ENCODE peak calls at places on chromosomes 6 and 20, in four cellular contexts. One of them, this sample, is unnamed.
A peak's percentile ranks its signal among the peaks of the same experiment; 100 is the strongest.

GRCh38 chr20:40763646-40764295 is 74.7 kb upstream of the MAFB start:
- DNase-seq in stomach: no peak
- DNase-seq in transverse colon: no peak
- DNase-seq in A549: no peak
- DNase-seq in this sample: no peak

GRCh38 chr6:63451238-63451637 is 121.0 kb upstream of the LOC128125822 start:
- DNase-seq in stomach: no peak
- DNase-seq in transverse colon: no peak
- DNase-seq in A549: no peak
- DNase-seq in this sample: no peak

GRCh38 chr20:1334761-1335160 is 5.8 kb upstream of the SDCBP2 start:
- DNase-seq in stomach: no peak
- DNase-seq in transverse colon: no peak
- DNase-seq in A549: no peak
- DNase-seq in this sample: no peak

GRCh38 chr6:25423358-25423757 is 144.2 kb downstream of the CARMIL1 start:
- DNase-seq in stomach: no peak
- DNase-seq in transverse colon: no peak
- DNase-seq in A549: no peak
- DNase-seq in this sample: no peak

GRCh38 chr6:51644426-51644825 is 443.0 kb downstream of the PKHD1 start:
- DNase-seq in stomach: no peak
- DNase-seq in transverse colon: no peak
- DNase-seq in A549: no peak
- DNase-seq in this sample: no peak

GRCh38 chr6:87553159-87553765 is 36.5 kb downstream of the RARS2 start:
- DNase-seq in stomach: no peak
- DNase-seq in transverse colon: no peak
- DNase-seq in A549: no peak
- DNase-seq in this sample: no peak

GRCh38 chr6:8535505-8535904 is 100.2 kb upstream of the SLC35B3 start:
- DNase-seq in stomach: no peak
- DNase-seq in transverse colon: no peak
- DNase-seq in A549: no peak
- DNase-seq in this sample: no peak

GRCh38 chr20:44028868-44029847 is 114.5 kb downstream of the TOX2 start:
- DNase-seq in stomach: no peak
- DNase-seq in transverse colon: no peak
- DNase-seq in A549: no peak
- DNase-seq in this sample: no peak

GRCh38 chr6:35259946-35260626 is 551 bp downstream of the ZNF76 start:
- DNase-seq in stomach: peak; percentile 69
- DNase-seq in transverse colon: peak; percentile 80
- DNase-seq in A549: peak; percentile 70
- DNase-seq in this sample: peak; percentile 87

GRCh38 chr6:155117266-155117665 is 122.2 kb downstream of the TIAM2 start:
- DNase-seq in stomach: no peak
- DNase-seq in transverse colon: no peak
- DNase-seq in A549: no peak
- DNase-seq in this sample: no peak

GRCh38 chr20:1362484-1362883 is 30.4 kb downstream of the FKBP1A start:
- DNase-seq in stomach: no peak
- DNase-seq in transverse colon: no peak
- DNase-seq in A549: no peak
- DNase-seq in this sample: no peak

GRCh38 chr6:71727632-71728294 is 158.6 kb upstream of the RIMS1 start:
- DNase-seq in stomach: no peak
- DNase-seq in transverse colon: no peak
- DNase-seq in A549: no peak
- DNase-seq in this sample: no peak

GRCh38 chr6:116530436-116530835 is 15.0 kb downstream of the TRAPPC3L start:
- DNase-seq in stomach: no peak
- DNase-seq in transverse colon: no peak
- DNase-seq in A549: no peak
- DNase-seq in this sample: no peak

GRCh38 chr6:55153284-55153683 is 21.0 kb upstream of the HCRTR2 start:
- DNase-seq in stomach: no peak
- DNase-seq in transverse colon: no peak
- DNase-seq in A549: no peak
- DNase-seq in this sample: no peak

GRCh38 chr6:163600331-163600730 is 185.8 kb downstream of the QKI start:
- DNase-seq in stomach: no peak
- DNase-seq in transverse colon: no peak
- DNase-seq in A549: no peak
- DNase-seq in this sample: no peak

DNA sequence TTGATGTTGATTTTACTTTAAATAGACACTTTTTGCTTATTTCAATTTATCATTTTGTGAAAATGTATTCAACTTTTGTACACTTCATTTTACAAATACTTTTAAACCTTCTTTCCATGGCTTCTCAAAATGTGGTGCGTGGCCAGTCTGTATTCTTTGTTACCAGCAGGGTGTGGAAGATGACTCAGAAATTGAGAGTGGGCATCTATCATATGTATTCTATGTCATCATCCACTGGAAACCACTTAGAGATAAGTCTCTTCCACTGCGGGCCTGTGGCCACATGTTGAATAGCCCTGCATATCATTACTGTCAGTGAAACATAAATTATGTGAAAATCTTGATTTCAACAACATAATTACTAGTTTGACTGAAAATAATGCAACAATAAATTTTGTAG is 52.6 kb upstream of the MC3R start:
- DNase-seq in stomach: no peak
- DNase-seq in transverse colon: no peak
- DNase-seq in A549: no peak
- DNase-seq in this sample: no peak
- H3K9me3 ChIP-seq in stomach: peaks cover 23% of the 10 kb centered on the region
- H3K9me3 ChIP-seq in transverse colon: peaks cover 12% of the 10 kb centered on the region
- H3K9me3 ChIP-seq in A549: peaks cover 8% of the 10 kb centered on the region
- H3K9me3 ChIP-seq in this sample: no peaks in the 10 kb centered on the region

GRCh38 chr6:16265351-16266341 is 27.3 kb downstream of the GMPR start:
- DNase-seq in stomach: no peak
- DNase-seq in transverse colon: no peak
- DNase-seq in A549: no peak
- DNase-seq in this sample: no peak
- TF ChIP-seq EP300 in stomach: no peak
- TF ChIP-seq EP300 in transverse colon: no peak
- TF ChIP-seq EP300 in A549: no peak
- TF ChIP-seq EP300 in this sample: no peak

GRCh38 chr20:56001106-56001785 is 4.1 kb downstream of the CBLN4 start:
- DNase-seq in stomach: no peak
- DNase-seq in transverse colon: no peak
- DNase-seq in A549: no peak
- DNase-seq in this sample: no peak
- H3K9me3 ChIP-seq in stomach: peaks cover 22% of the 10 kb centered on the region
- H3K9me3 ChIP-seq in transverse colon: no peaks in the 10 kb centered on the region
- H3K9me3 ChIP-seq in A549: no peaks in the 10 kb centered on the region
- H3K9me3 ChIP-seq in this sample: no peaks in the 10 kb centered on the region

GRCh38 chr6:16974387-16974673 is 127.5 kb upstream of the STMND1 start:
- DNase-seq in stomach: no peak
- DNase-seq in transverse colon: no peak
- DNase-seq in A549: no peak
- DNase-seq in this sample: no peak
- TF ChIP-seq EP300 in stomach: no peak
- TF ChIP-seq EP300 in transverse colon: no peak
- TF ChIP-seq EP300 in A549: no peak
- TF ChIP-seq EP300 in this sample: no peak

GRCh38 chr20:52075400-52075799 is 116.2 kb downstream of the ZFP64 start:
- DNase-seq in stomach: no peak
- DNase-seq in transverse colon: no peak
- DNase-seq in A549: no peak
- DNase-seq in this sample: no peak

GRCh38 chr20:52081066-52081465 is 110.5 kb downstream of the ZFP64 start:
- DNase-seq in stomach: no peak
- DNase-seq in transverse colon: no peak
- DNase-seq in A549: no peak
- DNase-seq in this sample: no peak

GRCh38 chr20:52076164-52076563 is 115.4 kb downstream of the ZFP64 start:
- DNase-seq in stomach: no peak
- DNase-seq in transverse colon: no peak
- DNase-seq in A549: no peak
- DNase-seq in this sample: no peak

GRCh38 chr20:52081791-52082190 is 109.8 kb downstream of the ZFP64 start:
- DNase-seq in stomach: no peak
- DNase-seq in transverse colon: no peak
- DNase-seq in A549: no peak
- DNase-seq in this sample: no peak

DNA sequence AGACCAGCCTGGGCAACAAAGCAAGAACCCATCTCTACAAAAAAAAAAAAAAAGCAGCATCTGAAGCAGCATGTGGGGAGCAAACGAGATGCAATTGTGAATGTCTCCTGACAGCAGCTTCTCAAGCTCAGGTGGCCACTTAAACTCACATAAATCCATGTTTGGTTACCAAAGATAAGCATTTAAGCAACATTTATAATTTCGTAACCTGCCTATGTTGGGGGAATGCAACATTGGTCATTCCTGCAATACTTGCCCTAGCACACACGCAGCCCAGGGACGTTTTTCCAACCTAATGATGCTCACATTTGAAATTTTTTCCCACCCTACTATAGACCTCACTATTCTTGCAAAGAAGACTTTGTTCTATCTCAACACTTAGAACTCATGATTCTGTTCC is 113.3 kb downstream of the ZFP64 start:
- DNase-seq in stomach: no peak
- DNase-seq in transverse colon: no peak
- DNase-seq in A549: no peak
- DNase-seq in this sample: no peak
- H3K9me3 ChIP-seq in stomach: no peaks in the 10 kb centered on the region
- H3K9me3 ChIP-seq in transverse colon: no peaks in the 10 kb centered on the region
- H3K9me3 ChIP-seq in A549: no peaks in the 10 kb centered on the region
- H3K9me3 ChIP-seq in this sample: no peaks in the 10 kb centered on the region

DNA sequence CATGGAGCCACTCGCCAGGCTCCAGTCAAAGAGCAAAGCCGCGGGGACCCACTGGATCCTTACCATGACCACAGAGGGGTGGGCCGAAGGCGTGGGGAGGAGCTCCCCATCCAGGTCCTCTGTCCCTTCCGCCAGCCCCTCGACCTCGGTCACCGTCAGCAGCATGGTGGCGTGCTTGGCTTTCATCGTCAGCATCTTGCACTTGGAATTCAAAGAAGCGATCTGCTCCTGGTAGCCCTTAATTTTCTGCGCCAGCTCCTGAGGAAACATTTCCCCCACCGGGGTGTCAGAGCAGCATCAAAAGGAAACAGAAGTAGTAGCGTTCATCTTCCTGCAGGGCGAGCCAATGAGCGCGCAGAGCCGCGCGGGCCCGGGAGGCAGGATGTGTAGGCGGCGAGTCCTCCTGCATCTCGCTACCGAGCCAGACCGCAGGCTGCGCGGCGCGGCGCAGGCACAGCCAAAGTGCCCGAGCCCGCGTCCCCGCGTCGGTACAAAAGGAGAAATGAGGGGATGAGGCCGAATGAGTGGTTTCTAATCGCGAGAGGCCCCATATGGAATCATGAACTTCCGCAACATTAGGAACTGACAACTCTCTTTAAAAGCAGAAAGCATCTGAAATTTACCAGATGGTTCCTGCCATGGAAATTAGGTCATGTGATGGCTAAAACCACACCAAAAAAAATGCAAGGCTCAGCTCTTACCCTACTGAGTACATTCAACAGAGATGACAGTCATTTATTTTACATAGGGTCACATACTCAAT is 335.2 kb downstream of the SYNE1 start:
- DNase-seq in stomach: peak; percentile 82
- DNase-seq in transverse colon: peak; percentile 86
- DNase-seq in A549: peak; percentile 61
- DNase-seq in this sample: peak; percentile 92
- TF ChIP-seq EP300 in stomach: no peak
- TF ChIP-seq EP300 in transverse colon: no peak
- TF ChIP-seq EP300 in A549: no peak
- TF ChIP-seq EP300 in this sample: no peak

GRCh38 chr20:19767070-19767469 is 9.0 kb downstream of the RIN2 start:
- DNase-seq in stomach: no peak
- DNase-seq in transverse colon: no peak
- DNase-seq in A549: no peak
- DNase-seq in this sample: no peak

GRCh38 chr20:19765266-19765665 is 7.2 kb downstream of the RIN2 start:
- DNase-seq in stomach: no peak
- DNase-seq in transverse colon: no peak
- DNase-seq in A549: no peak
- DNase-seq in this sample: no peak

GRCh38 chr20:19760371-19760721 is 2.3 kb downstream of the RIN2 start:
- DNase-seq in stomach: no peak
- DNase-seq in transverse colon: no peak
- DNase-seq in A549: no peak
- DNase-seq in this sample: no peak

GRCh38 chr20:19761853-19762252 is 3.8 kb downstream of the RIN2 start:
- DNase-seq in stomach: no peak
- DNase-seq in transverse colon: no peak
- DNase-seq in A549: no peak
- DNase-seq in this sample: no peak

DNA sequence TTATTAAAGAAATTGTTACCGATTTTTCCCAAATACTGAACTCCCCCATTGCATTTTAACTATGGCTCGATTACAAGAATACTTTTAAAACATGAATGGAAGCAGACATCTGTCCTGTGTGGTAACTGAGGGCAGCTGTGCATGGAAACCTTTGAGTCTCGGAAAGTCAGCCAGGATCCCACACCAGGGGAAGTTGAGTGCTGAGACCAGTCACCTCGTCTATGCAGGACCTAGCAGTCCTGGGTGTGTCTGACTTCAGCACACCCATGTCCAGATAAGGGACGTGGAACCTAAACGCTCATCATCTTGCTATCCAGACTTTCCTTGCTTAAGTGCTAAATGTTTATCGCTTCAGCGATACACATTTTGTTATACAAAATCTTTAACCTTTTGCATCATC is 6.1 kb downstream of the RIN2 start:
- DNase-seq in stomach: no peak
- DNase-seq in transverse colon: no peak
- DNase-seq in A549: no peak
- DNase-seq in this sample: no peak
- H3K9me3 ChIP-seq in stomach: no peaks in the 10 kb centered on the region
- H3K9me3 ChIP-seq in transverse colon: no peaks in the 10 kb centered on the region
- H3K9me3 ChIP-seq in A549: no peaks in the 10 kb centered on the region
- H3K9me3 ChIP-seq in this sample: no peaks in the 10 kb centered on the region